ENCODE peak calls at places on chromosomes 5 and 9, in seven cellular contexts. One of them, this sample, is unnamed.

GRCh38 chr5:177595026-177595585 is 3.1 kb downstream of the TMED9 start:
- DNase-seq in NCI-H1092: no peak
- DNase-seq in pons: no peak
- DNase-seq in breast epithelium: no peak
- DNase-seq in fibroblast of mammary gland: no peak
- DNase-seq in T47D: no peak
- DNase-seq in AML-193: no peak
- DNase-seq in this sample: no peak

GRCh38 chr5:128424672-128425071 is 113.4 kb downstream of the FBN2 start:
- DNase-seq in NCI-H1092: no peak
- DNase-seq in fibroblast of mammary gland: no peak
- DNase-seq in T47D: no peak
- DNase-seq in AML-193: no peak
- DNase-seq in pons: no peak
- DNase-seq in breast epithelium: no peak
- DNase-seq in this sample: no peak

GRCh38 chr5:76368941-76369340 is 34.1 kb upstream of the IQGAP2 start:
- DNase-seq in AML-193: no peak
- DNase-seq in NCI-H1092: no peak
- DNase-seq in pons: no peak
- DNase-seq in fibroblast of mammary gland: no peak
- DNase-seq in breast epithelium: no peak
- DNase-seq in T47D: no peak
- DNase-seq in this sample: no peak

GRCh38 chr9:72129271-72130156 is 19.7 kb upstream of the GDA start:
- DNase-seq in AML-193: no peak
- DNase-seq in breast epithelium: no peak
- DNase-seq in NCI-H1092: no peak
- DNase-seq in pons: no peak
- DNase-seq in fibroblast of mammary gland: no peak
- DNase-seq in T47D: no peak
- DNase-seq in this sample: no peak

GRCh38 chr5:37789991-37790390 is 49.9 kb downstream of the GDNF start:
- DNase-seq in NCI-H1092: no peak
- DNase-seq in pons: no peak
- DNase-seq in fibroblast of mammary gland: peak; percentile 45
- DNase-seq in T47D: no peak
- DNase-seq in breast epithelium: no peak
- DNase-seq in AML-193: no peak
- DNase-seq in this sample: no peak

GRCh38 chr5:114116981-114117380 is 244.9 kb upstream of the KCNN2 start:
- DNase-seq in T47D: no peak
- DNase-seq in breast epithelium: no peak
- DNase-seq in NCI-H1092: no peak
- DNase-seq in fibroblast of mammary gland: no peak
- DNase-seq in pons: no peak
- DNase-seq in AML-193: no peak
- DNase-seq in this sample: no peak

GRCh38 chr9:68704804-68705635 is at the start of gene PIP5K1B:
- DNase-seq in NCI-H1092: peak; percentile 39
- DNase-seq in fibroblast of mammary gland: peak; percentile 32
- DNase-seq in T47D: peak; percentile 84
- DNase-seq in breast epithelium: peak; percentile 65
- DNase-seq in pons: peak; percentile 30
- DNase-seq in AML-193: peak; percentile 68
- DNase-seq in this sample: peak; percentile 56

GRCh38 chr9:134374301-134375010 is 48.2 kb downstream of the RXRA start:
- DNase-seq in breast epithelium: no peak
- DNase-seq in AML-193: no peak
- DNase-seq in T47D: peak; percentile 53
- DNase-seq in NCI-H1092: no peak
- DNase-seq in pons: peak; percentile 73
- DNase-seq in fibroblast of mammary gland: no peak
- DNase-seq in this sample: no peak

GRCh38 chr9:36191696-36192095 is 975 bp downstream of the CLTA start:
- DNase-seq in T47D: no peak
- DNase-seq in fibroblast of mammary gland: no peak
- DNase-seq in AML-193: no peak
- DNase-seq in breast epithelium: no peak
- DNase-seq in pons: no peak
- DNase-seq in NCI-H1092: no peak
- DNase-seq in this sample: no peak

GRCh38 chr5:41337724-41338123 is 124.4 kb upstream of the C6 start:
- DNase-seq in T47D: no peak
- DNase-seq in breast epithelium: no peak
- DNase-seq in pons: no peak
- DNase-seq in fibroblast of mammary gland: no peak
- DNase-seq in NCI-H1092: no peak
- DNase-seq in AML-193: no peak
- DNase-seq in this sample: no peak

GRCh38 chr9:79221084-79221483 is 350.7 kb upstream of the TLE4 start:
- DNase-seq in breast epithelium: no peak
- DNase-seq in NCI-H1092: no peak
- DNase-seq in AML-193: no peak
- DNase-seq in pons: no peak
- DNase-seq in fibroblast of mammary gland: peak; percentile 75
- DNase-seq in T47D: no peak
- DNase-seq in this sample: no peak

GRCh38 chr5:143476601-143477211 is 73.2 kb upstream of the NR3C1 start:
- DNase-seq in NCI-H1092: no peak
- DNase-seq in fibroblast of mammary gland: no peak
- DNase-seq in breast epithelium: no peak
- DNase-seq in AML-193: no peak
- DNase-seq in T47D: no peak
- DNase-seq in pons: no peak
- DNase-seq in this sample: no peak

GRCh38 chr9:114784721-114785253 is 21.1 kb downstream of the TNFSF15 start:
- DNase-seq in NCI-H1092: no peak
- DNase-seq in breast epithelium: no peak
- DNase-seq in pons: no peak
- DNase-seq in AML-193: no peak
- DNase-seq in T47D: no peak
- DNase-seq in fibroblast of mammary gland: no peak
- DNase-seq in this sample: no peak

GRCh38 chr5:175743676-175744210 is 85.9 kb downstream of the HRH2 start:
- DNase-seq in NCI-H1092: no peak
- DNase-seq in pons: no peak
- DNase-seq in AML-193: no peak
- DNase-seq in T47D: peak; percentile 81
- DNase-seq in breast epithelium: no peak
- DNase-seq in fibroblast of mammary gland: no peak
- DNase-seq in this sample: no peak

GRCh38 chr9:136964171-136964689 is 12.2 kb downstream of the LCN12 start:
- DNase-seq in AML-193: no peak
- DNase-seq in breast epithelium: no peak
- DNase-seq in pons: no peak
- DNase-seq in fibroblast of mammary gland: no peak
- DNase-seq in NCI-H1092: no peak
- DNase-seq in T47D: no peak
- DNase-seq in this sample: no peak

GRCh38 chr9:116842658-116843057 is 155.6 kb downstream of the TRIM32 start:
- DNase-seq in breast epithelium: no peak
- DNase-seq in pons: no peak
- DNase-seq in T47D: peak; percentile 20
- DNase-seq in NCI-H1092: no peak
- DNase-seq in fibroblast of mammary gland: no peak
- DNase-seq in AML-193: no peak
- DNase-seq in this sample: no peak

GRCh38 chr9:76371901-76372300 is 22.3 kb downstream of the RFK start:
- DNase-seq in AML-193: no peak
- DNase-seq in T47D: no peak
- DNase-seq in pons: no peak
- DNase-seq in fibroblast of mammary gland: peak; percentile 29
- DNase-seq in breast epithelium: no peak
- DNase-seq in NCI-H1092: no peak
- DNase-seq in this sample: no peak

GRCh38 chr5:93162201-93162654 is 418.8 kb downstream of the NR2F1-AS1 start:
- DNase-seq in fibroblast of mammary gland: peak; percentile 78
- DNase-seq in T47D: no peak
- DNase-seq in AML-193: no peak
- DNase-seq in NCI-H1092: peak; percentile 2
- DNase-seq in pons: no peak
- DNase-seq in breast epithelium: no peak
- DNase-seq in this sample: no peak

GRCh38 chr9:108586451-108586850 is 269.3 kb downstream of the ACTL7B start:
- DNase-seq in T47D: no peak
- DNase-seq in NCI-H1092: no peak
- DNase-seq in fibroblast of mammary gland: peak; percentile 52
- DNase-seq in pons: no peak
- DNase-seq in AML-193: no peak
- DNase-seq in breast epithelium: no peak
- DNase-seq in this sample: no peak

GRCh38 chr9:134033516-134034214 is 8.4 kb downstream of the BRD3OS start:
- DNase-seq in breast epithelium: no peak
- DNase-seq in pons: no peak
- DNase-seq in T47D: no peak
- DNase-seq in fibroblast of mammary gland: no peak
- DNase-seq in AML-193: no peak
- DNase-seq in NCI-H1092: no peak
- DNase-seq in this sample: no peak

GRCh38 chr9:82797539-82797938 is 265.4 kb downstream of the RASEF start:
- DNase-seq in T47D: peak; percentile 1
- DNase-seq in NCI-H1092: peak; percentile 75
- DNase-seq in breast epithelium: no peak
- DNase-seq in AML-193: no peak
- DNase-seq in fibroblast of mammary gland: no peak
- DNase-seq in pons: no peak
- DNase-seq in this sample: no peak

GRCh38 chr5:9294793-9295465 is 250.9 kb downstream of the SEMA5A start:
- DNase-seq in breast epithelium: no peak
- DNase-seq in fibroblast of mammary gland: no peak
- DNase-seq in T47D: no peak
- DNase-seq in pons: no peak
- DNase-seq in NCI-H1092: no peak
- DNase-seq in AML-193: no peak
- DNase-seq in this sample: no peak

GRCh38 chr9:94472766-94473165 is 82.1 kb upstream of the PCAT7 start:
- DNase-seq in NCI-H1092: no peak
- DNase-seq in fibroblast of mammary gland: no peak
- DNase-seq in pons: no peak
- DNase-seq in T47D: no peak
- DNase-seq in AML-193: no peak
- DNase-seq in breast epithelium: no peak
- DNase-seq in this sample: no peak

GRCh38 chr5:120678279-120678678 is 214.2 kb downstream of the PRR16 start:
- DNase-seq in T47D: no peak
- DNase-seq in fibroblast of mammary gland: peak; percentile 34
- DNase-seq in AML-193: no peak
- DNase-seq in NCI-H1092: no peak
- DNase-seq in pons: no peak
- DNase-seq in breast epithelium: no peak
- DNase-seq in this sample: no peak

GRCh38 chr5:135979510-135979909 is 24.7 kb upstream of the LECT2 start:
- DNase-seq in breast epithelium: no peak
- DNase-seq in NCI-H1092: no peak
- DNase-seq in fibroblast of mammary gland: peak; percentile 94
- DNase-seq in AML-193: no peak
- DNase-seq in pons: no peak
- DNase-seq in T47D: no peak
- DNase-seq in this sample: no peak

GRCh38 chr9:129170229-129170628 is 7.8 kb downstream of the IER5L start:
- DNase-seq in NCI-H1092: no peak
- DNase-seq in pons: no peak
- DNase-seq in T47D: no peak
- DNase-seq in AML-193: no peak
- DNase-seq in breast epithelium: no peak
- DNase-seq in fibroblast of mammary gland: peak; percentile 43
- DNase-seq in this sample: no peak

GRCh38 chr5:94745786-94746730 is 127.6 kb downstream of the SLF1 start:
- DNase-seq in breast epithelium: no peak
- DNase-seq in NCI-H1092: no peak
- DNase-seq in fibroblast of mammary gland: peak; percentile 60
- DNase-seq in T47D: no peak
- DNase-seq in pons: no peak
- DNase-seq in AML-193: no peak
- DNase-seq in this sample: peak; percentile 52

GRCh38 chr9:136172412-136173079 is 32.4 kb downstream of the LHX3 start:
- DNase-seq in breast epithelium: no peak
- DNase-seq in AML-193: no peak
- DNase-seq in NCI-H1092: no peak
- DNase-seq in T47D: peak; percentile 36
- DNase-seq in pons: no peak
- DNase-seq in fibroblast of mammary gland: no peak
- DNase-seq in this sample: no peak

GRCh38 chr5:84564311-84564710 is 179.6 kb upstream of the EDIL3 start:
- DNase-seq in NCI-H1092: no peak
- DNase-seq in AML-193: no peak
- DNase-seq in T47D: no peak
- DNase-seq in breast epithelium: no peak
- DNase-seq in pons: peak; percentile 97
- DNase-seq in fibroblast of mammary gland: peak; percentile 71
- DNase-seq in this sample: no peak

GRCh38 chr9:136010615-136011341 is 49.6 kb upstream of the UBAC1 start:
- DNase-seq in T47D: no peak
- DNase-seq in pons: no peak
- DNase-seq in NCI-H1092: no peak
- DNase-seq in AML-193: no peak
- DNase-seq in fibroblast of mammary gland: no peak
- DNase-seq in breast epithelium: no peak
- DNase-seq in this sample: no peak

GRCh38 chr5:132184588-132184987 is 43.1 kb downstream of the P4HA2 start:
- DNase-seq in pons: no peak
- DNase-seq in T47D: peak; percentile 36
- DNase-seq in breast epithelium: no peak
- DNase-seq in NCI-H1092: no peak
- DNase-seq in AML-193: no peak
- DNase-seq in fibroblast of mammary gland: peak; percentile 15
- DNase-seq in this sample: no peak

GRCh38 chr5:151225475-151225874 is 1.6 kb upstream of the CCDC69 start:
- DNase-seq in breast epithelium: no peak
- DNase-seq in T47D: no peak
- DNase-seq in AML-193: no peak
- DNase-seq in NCI-H1092: no peak
- DNase-seq in pons: no peak
- DNase-seq in fibroblast of mammary gland: no peak
- DNase-seq in this sample: no peak

GRCh38 chr5:157729858-157730257 is 1.4 kb upstream of the THG1L start:
- DNase-seq in breast epithelium: no peak
- DNase-seq in AML-193: no peak
- DNase-seq in pons: no peak
- DNase-seq in fibroblast of mammary gland: no peak
- DNase-seq in T47D: no peak
- DNase-seq in NCI-H1092: no peak
- DNase-seq in this sample: peak; percentile 77

GRCh38 chr5:9445989-9446388 is 99.9 kb downstream of the SEMA5A start:
- DNase-seq in pons: peak; percentile 46
- DNase-seq in T47D: no peak
- DNase-seq in NCI-H1092: no peak
- DNase-seq in breast epithelium: no peak
- DNase-seq in AML-193: no peak
- DNase-seq in fibroblast of mammary gland: no peak
- DNase-seq in this sample: no peak

GRCh38 chr9:33166263-33167083 is 663 bp downstream of the B4GALT1 start:
- DNase-seq in breast epithelium: peak; percentile 52
- DNase-seq in pons: no peak
- DNase-seq in NCI-H1092: peak; percentile 56
- DNase-seq in T47D: no peak
- DNase-seq in fibroblast of mammary gland: peak; percentile 45
- DNase-seq in AML-193: no peak
- DNase-seq in this sample: no peak